ENCODE peak calls at places on chromosome 2, in five cellular contexts. B, D, Y, L and Q are unnamed samples.

GRCh38 chr2:107466241-107466640 is 360.5 kb upstream of the RGPD4 start:
- DNase-seq in B (no peak), D (no peak), Y (no peak), L (no peak), Q (no peak)

GRCh38 chr2:181465686-181466375 is 8.6 kb downstream of the ITGA4 start:
- DNase-seq in B (no peak), D (no peak), Y (no peak), L (no peak), Q (no peak)

GRCh38 chr2:38529208-38529607 is 73.5 kb downstream of the HNRNPLL start:
- DNase-seq in B (no peak), D (no peak), Y (no peak), L (no peak), Q (no peak)

GRCh38 chr2:44679584-44679983 is 261.9 kb upstream of the SIX3 start:
- DNase-seq in B (no peak), D (no peak), Y (no peak), L (no peak), Q (no peak)

GRCh38 chr2:230410263-230410662 is 5.7 kb upstream of the SP100 start:
- DNase-seq in B (no peak), D (no peak), Y (no peak), L (no peak), Q (no peak)

GRCh38 chr2:149858916-149859634 is 271.5 kb upstream of the MMADHC start:
- DNase-seq in B (no peak), D (no peak), Y (no peak), L (no peak), Q (no peak)

GRCh38 chr2:152097291-152098032 is 1.4 kb downstream of the CACNB4 start:
- DNase-seq in B (no peak), D (no peak), Y (no peak), L (peak), Q (no peak)

GRCh38 chr2:16049406-16049805 is 109.1 kb downstream of the MYCN start:
- DNase-seq in B (no peak), D (no peak), Y (no peak), L (no peak), Q (no peak)

GRCh38 chr2:949894-950626 is 589 bp upstream of the SNTG2 start:
- DNase-seq in B (peak), D (no peak), Y (no peak), L (peak), Q (no peak)

GRCh38 chr2:23367760-23368159 is 17.2 kb upstream of the KLHL29 start:
- DNase-seq in B (no peak), D (no peak), Y (no peak), L (no peak), Q (no peak)

GRCh38 chr2:149715005-149715592 is 127.5 kb upstream of the MMADHC start:
- DNase-seq in B (no peak), D (no peak), Y (no peak), L (no peak), Q (no peak)

GRCh38 chr2:209773377-209773776 is 1.7 kb downstream of the UNC80 start:
- DNase-seq in B (no peak), D (no peak), Y (no peak), L (no peak), Q (no peak)

GRCh38 chr2:241009601-241010530 is 11.4 kb downstream of the SNED1 start:
- DNase-seq in B (peak), D (no peak), Y (no peak), L (no peak), Q (peak)

GRCh38 chr2:174664084-174664759 is 66.6 kb upstream of the WIPF1 start:
- DNase-seq in B (no peak), D (no peak), Y (no peak), L (no peak), Q (no peak)

GRCh38 chr2:122007577-122007976 is 252.1 kb downstream of the TSN start:
- DNase-seq in B (no peak), D (no peak), Y (no peak), L (peak), Q (no peak)

GRCh38 chr2:191696960-191697359 is 19.0 kb downstream of the NABP1 start:
- DNase-seq in B (no peak), D (no peak), Y (no peak), L (no peak), Q (no peak)

GRCh38 chr2:46082531-46083485 is 214.4 kb upstream of the EPAS1 start:
- DNase-seq in B (no peak), D (no peak), Y (no peak), L (no peak), Q (no peak)

GRCh38 chr2:160741271-160741670 is 247.7 kb upstream of the RBMS1 start:
- DNase-seq in B (no peak), D (no peak), Y (no peak), L (no peak), Q (no peak)

GRCh38 chr2:65661980-65662653 is 229.7 kb upstream of the SPRED2 start:
- DNase-seq in B (no peak), D (no peak), Y (no peak), L (no peak), Q (no peak)

GRCh38 chr2:239873656-239874635 is 151.2 kb downstream of the NDUFA10 start:
- DNase-seq in B (no peak), D (no peak), Y (no peak), L (no peak), Q (no peak)

GRCh38 chr2:127576433-127577207 is 41.1 kb downstream of the MYO7B start:
- DNase-seq in B (no peak), D (no peak), Y (no peak), L (peak), Q (peak)

GRCh38 chr2:66573412-66573811 is 138.5 kb downstream of the MEIS1 start:
- DNase-seq in B (no peak), D (no peak), Y (no peak), L (peak), Q (no peak)

GRCh38 chr2:63738019-63738418 is 103.7 kb upstream of the UGP2 start:
- DNase-seq in B (no peak), D (no peak), Y (no peak), L (no peak), Q (no peak)

GRCh38 chr2:162967137-162967536 is 128.6 kb upstream of the KCNH7 start:
- DNase-seq in B (no peak), D (no peak), Y (no peak), L (peak), Q (no peak)

GRCh38 chr2:196403471-196403870 is 232.1 kb upstream of the STK17B start:
- DNase-seq in B (no peak), D (no peak), Y (no peak), L (no peak), Q (no peak)

GRCh38 chr2:47525167-47525566 is 122.2 kb downstream of the MSH2 start:
- DNase-seq in B (no peak), D (no peak), Y (no peak), L (peak), Q (no peak)

GRCh38 chr2:70549962-70550361 is 3.7 kb downstream of the TGFA start:
- DNase-seq in B (no peak), D (no peak), Y (no peak), L (no peak), Q (no peak)